ENCODE peak calls at places on chromosomes 1 and 21, in seven cellular contexts. One of them, this sample, is unnamed.

GRCh38 chr1:13702425-13703127 is 2.6 kb downstream of the PRDM2 start:
- DNase-seq in neuronal stem cell: no peak
- DNase-seq in fibroblast of lung: no peak
- DNase-seq in endothelial cell of umbilical vein: no peak
- DNase-seq in SJSA1: no peak
- DNase-seq in right lobe of liver: no peak
- DNase-seq in Panc1: no peak
- DNase-seq in this sample: no peak

GRCh38 chr1:53733975-53734649 is 4.9 kb downstream of the GLIS1 start:
- DNase-seq in neuronal stem cell: no peak
- DNase-seq in fibroblast of lung: peak
- DNase-seq in endothelial cell of umbilical vein: no peak
- DNase-seq in SJSA1: peak
- DNase-seq in right lobe of liver: no peak
- DNase-seq in Panc1: peak
- DNase-seq in this sample: no peak

GRCh38 chr1:36204347-36204909 is 19.8 kb upstream of the THRAP3 start:
- DNase-seq in neuronal stem cell: no peak
- DNase-seq in fibroblast of lung: peak
- DNase-seq in endothelial cell of umbilical vein: no peak
- DNase-seq in SJSA1: no peak
- DNase-seq in right lobe of liver: no peak
- DNase-seq in Panc1: no peak
- DNase-seq in this sample: no peak

GRCh38 chr1:30270468-30270867 is 452.9 kb downstream of the MATN1 start:
- DNase-seq in neuronal stem cell: no peak
- DNase-seq in fibroblast of lung: no peak
- DNase-seq in endothelial cell of umbilical vein: no peak
- DNase-seq in SJSA1: no peak
- DNase-seq in right lobe of liver: no peak
- DNase-seq in Panc1: no peak
- DNase-seq in this sample: no peak

GRCh38 chr1:158154501-158154900 is 26.2 kb upstream of the CD1D start:
- DNase-seq in neuronal stem cell: no peak
- DNase-seq in fibroblast of lung: no peak
- DNase-seq in endothelial cell of umbilical vein: no peak
- DNase-seq in SJSA1: no peak
- DNase-seq in right lobe of liver: no peak
- DNase-seq in Panc1: no peak
- DNase-seq in this sample: no peak

GRCh38 chr1:189150624-189151023 is 1327.0 kb downstream of the BRINP3 start:
- DNase-seq in neuronal stem cell: no peak
- DNase-seq in fibroblast of lung: no peak
- DNase-seq in endothelial cell of umbilical vein: no peak
- DNase-seq in SJSA1: no peak
- DNase-seq in right lobe of liver: no peak
- DNase-seq in Panc1: no peak
- DNase-seq in this sample: no peak

GRCh38 chr1:230495021-230495550 is 69.0 kb upstream of the PGBD5 start:
- DNase-seq in neuronal stem cell: no peak
- DNase-seq in fibroblast of lung: no peak
- DNase-seq in endothelial cell of umbilical vein: no peak
- DNase-seq in SJSA1: no peak
- DNase-seq in right lobe of liver: no peak
- DNase-seq in Panc1: no peak
- DNase-seq in this sample: no peak

GRCh38 chr21:26920055-26920454 is 46.8 kb downstream of the ADAMTS5 start:
- DNase-seq in neuronal stem cell: no peak
- DNase-seq in fibroblast of lung: peak
- DNase-seq in endothelial cell of umbilical vein: no peak
- DNase-seq in SJSA1: no peak
- DNase-seq in right lobe of liver: peak
- DNase-seq in Panc1: no peak
- DNase-seq in this sample: no peak

GRCh38 chr1:33532250-33532649 is 59.8 kb downstream of the ZSCAN20 start:
- DNase-seq in neuronal stem cell: no peak
- DNase-seq in fibroblast of lung: no peak
- DNase-seq in endothelial cell of umbilical vein: no peak
- DNase-seq in SJSA1: no peak
- DNase-seq in right lobe of liver: no peak
- DNase-seq in Panc1: no peak
- DNase-seq in this sample: no peak

GRCh38 chr1:67137307-67137753 is 2.6 kb upstream of the C1orf141 start:
- DNase-seq in neuronal stem cell: no peak
- DNase-seq in fibroblast of lung: no peak
- DNase-seq in endothelial cell of umbilical vein: no peak
- DNase-seq in SJSA1: no peak
- DNase-seq in right lobe of liver: no peak
- DNase-seq in Panc1: no peak
- DNase-seq in this sample: no peak

GRCh38 chr1:199113265-199113869 is 474.5 kb downstream of the PTPRC start:
- DNase-seq in neuronal stem cell: peak
- DNase-seq in fibroblast of lung: peak
- DNase-seq in endothelial cell of umbilical vein: peak
- DNase-seq in SJSA1: peak
- DNase-seq in right lobe of liver: peak
- DNase-seq in Panc1: peak
- DNase-seq in this sample: no peak

GRCh38 chr1:167669209-167670139 is 39.4 kb downstream of the RCSD1 start:
- DNase-seq in neuronal stem cell: no peak
- DNase-seq in fibroblast of lung: no peak
- DNase-seq in endothelial cell of umbilical vein: no peak
- DNase-seq in SJSA1: no peak
- DNase-seq in right lobe of liver: no peak
- DNase-seq in Panc1: no peak
- DNase-seq in this sample: no peak

GRCh38 chr1:30751830-30752650 is 5.5 kb downstream of the LAPTM5 start:
- DNase-seq in neuronal stem cell: no peak
- DNase-seq in fibroblast of lung: no peak
- DNase-seq in endothelial cell of umbilical vein: no peak
- DNase-seq in SJSA1: no peak
- DNase-seq in right lobe of liver: no peak
- DNase-seq in Panc1: no peak
- DNase-seq in this sample: peak

GRCh38 chr1:46171872-46172271 is 3.0 kb upstream of the TSPAN1 start:
- DNase-seq in neuronal stem cell: no peak
- DNase-seq in fibroblast of lung: no peak
- DNase-seq in endothelial cell of umbilical vein: no peak
- DNase-seq in SJSA1: no peak
- DNase-seq in right lobe of liver: no peak
- DNase-seq in Panc1: no peak
- DNase-seq in this sample: peak

GRCh38 chr1:46173361-46173856 is 1.5 kb upstream of the TSPAN1 start:
- DNase-seq in neuronal stem cell: no peak
- DNase-seq in fibroblast of lung: peak
- DNase-seq in endothelial cell of umbilical vein: no peak
- DNase-seq in SJSA1: no peak
- DNase-seq in right lobe of liver: no peak
- DNase-seq in Panc1: no peak
- DNase-seq in this sample: no peak

GRCh38 chr1:46171351-46171750 is 3.5 kb upstream of the TSPAN1 start:
- DNase-seq in neuronal stem cell: no peak
- DNase-seq in fibroblast of lung: no peak
- DNase-seq in endothelial cell of umbilical vein: no peak
- DNase-seq in SJSA1: no peak
- DNase-seq in right lobe of liver: no peak
- DNase-seq in Panc1: no peak
- DNase-seq in this sample: peak

GRCh38 chr1:46174448-46175231 is at the start of gene TSPAN1:
- DNase-seq in neuronal stem cell: no peak
- DNase-seq in fibroblast of lung: peak
- DNase-seq in endothelial cell of umbilical vein: no peak
- DNase-seq in SJSA1: no peak
- DNase-seq in right lobe of liver: no peak
- DNase-seq in Panc1: no peak
- DNase-seq in this sample: peak

DNA sequence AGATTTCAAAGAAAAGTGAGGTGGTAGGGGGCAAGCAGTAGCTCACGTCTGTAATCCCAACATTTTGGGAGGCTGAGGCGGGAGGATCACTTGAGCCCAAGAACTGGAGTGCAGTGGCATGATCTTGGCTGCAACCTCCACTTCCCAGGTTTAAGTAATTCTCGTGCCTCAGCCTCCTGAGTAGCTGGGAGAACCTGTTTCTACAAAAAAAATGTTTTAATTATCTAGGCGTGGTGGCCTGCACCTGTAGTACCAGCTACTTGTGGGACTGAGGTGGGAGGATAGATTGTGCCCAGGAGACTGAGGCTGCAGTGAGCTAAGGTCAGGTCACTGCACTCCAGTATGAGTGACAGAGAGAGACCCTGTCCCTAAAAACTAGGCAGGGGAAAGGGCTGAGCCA is 2.6 kb upstream of the TSPAN1 start:
- DNase-seq in neuronal stem cell: no peak
- DNase-seq in fibroblast of lung: no peak
- DNase-seq in endothelial cell of umbilical vein: no peak
- DNase-seq in SJSA1: no peak
- DNase-seq in right lobe of liver: no peak
- DNase-seq in Panc1: no peak
- DNase-seq in this sample: no peak
- H3K4me3 ChIP-seq in neuronal stem cell: no peak
- H3K4me3 ChIP-seq in fibroblast of lung: no peak
- H3K4me3 ChIP-seq in endothelial cell of umbilical vein: no peak
- H3K4me3 ChIP-seq in SJSA1: no peak
- H3K4me3 ChIP-seq in right lobe of liver: no peak
- H3K4me3 ChIP-seq in Panc1: no peak
- H3K4me3 ChIP-seq in this sample: no peak

DNA sequence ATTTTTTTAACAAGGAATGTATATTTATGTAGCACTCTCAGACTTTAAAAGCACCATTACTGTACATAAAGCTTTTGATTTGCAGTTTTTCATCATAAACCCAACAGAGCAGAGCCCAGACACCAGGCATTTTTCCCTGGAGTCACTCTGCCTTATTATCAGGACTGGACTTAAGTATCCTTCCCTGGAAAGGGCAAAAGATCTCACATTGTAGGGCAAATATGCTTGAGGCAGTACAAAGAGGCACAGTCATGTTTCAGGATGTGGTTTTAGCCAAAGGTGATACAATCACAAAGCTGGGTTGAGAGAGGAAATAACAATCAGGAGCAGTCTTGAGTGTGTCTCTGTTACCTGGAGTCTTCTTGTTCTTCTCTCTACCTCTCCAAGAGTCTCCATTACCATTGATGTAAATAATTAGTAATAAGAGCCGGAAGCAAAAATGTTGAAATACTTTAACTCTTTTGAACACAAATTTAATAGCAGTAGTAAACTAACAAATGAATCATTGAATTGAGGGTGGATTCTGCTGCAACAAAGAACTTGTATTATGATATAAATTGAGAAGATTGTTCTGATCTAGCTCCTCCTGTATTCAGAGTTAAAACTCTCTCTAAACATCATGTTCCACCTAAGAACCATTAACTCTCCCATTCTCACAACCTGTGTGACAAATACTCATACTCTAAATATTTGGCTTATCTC is 160.5 kb downstream of the LTN1 start:
- DNase-seq in neuronal stem cell: no peak
- DNase-seq in fibroblast of lung: no peak
- DNase-seq in endothelial cell of umbilical vein: peak
- DNase-seq in SJSA1: no peak
- DNase-seq in right lobe of liver: no peak
- DNase-seq in Panc1: peak
- DNase-seq in this sample: no peak
- H3K27ac ChIP-seq in neuronal stem cell: no peak
- H3K27ac ChIP-seq in fibroblast of lung: no peak
- H3K27ac ChIP-seq in endothelial cell of umbilical vein: no peak
- H3K27ac ChIP-seq in SJSA1: no peak
- H3K27ac ChIP-seq in right lobe of liver: no peak
- H3K27ac ChIP-seq in Panc1: peak
- H3K27ac ChIP-seq in this sample: no peak

GRCh38 chr1:232620356-232620841 is 9.5 kb downstream of the SIPA1L2 start:
- DNase-seq in neuronal stem cell: no peak
- DNase-seq in fibroblast of lung: peak
- DNase-seq in endothelial cell of umbilical vein: peak
- DNase-seq in SJSA1: peak
- DNase-seq in right lobe of liver: no peak
- DNase-seq in Panc1: no peak
- DNase-seq in this sample: no peak
- H3K4me3 ChIP-seq in neuronal stem cell: no peak
- H3K4me3 ChIP-seq in fibroblast of lung: no peak
- H3K4me3 ChIP-seq in endothelial cell of umbilical vein: no peak
- H3K4me3 ChIP-seq in SJSA1: no peak
- H3K4me3 ChIP-seq in right lobe of liver: no peak
- H3K4me3 ChIP-seq in Panc1: no peak
- H3K4me3 ChIP-seq in this sample: peak

GRCh38 chr1:6271001-6271400 is 10.1 kb upstream of the GPR153 start:
- DNase-seq in neuronal stem cell: no peak
- DNase-seq in fibroblast of lung: no peak
- DNase-seq in endothelial cell of umbilical vein: no peak
- DNase-seq in SJSA1: no peak
- DNase-seq in right lobe of liver: no peak
- DNase-seq in Panc1: no peak
- DNase-seq in this sample: no peak
- H3K27ac ChIP-seq in neuronal stem cell: peak
- H3K27ac ChIP-seq in fibroblast of lung: no peak
- H3K27ac ChIP-seq in endothelial cell of umbilical vein: no peak
- H3K27ac ChIP-seq in SJSA1: no peak
- H3K27ac ChIP-seq in right lobe of liver: no peak
- H3K27ac ChIP-seq in Panc1: no peak
- H3K27ac ChIP-seq in this sample: no peak

This sample was measured in kidney.